ENCODE peak calls at places on chromosomes 16 and 17, in four cellular contexts. Z is endodermal cell, X is A549, R is PC-3. P is an unnamed sample.

GRCh38 chr17:30278032-30278431 is 13.7 kb downstream of the BLMH start:
- DNase-seq in Z (peak; percentile 77), X (peak; percentile 65), R (peak; percentile 9), P (peak; percentile 58)

GRCh38 chr17:35082073-35082657 is 18.7 kb upstream of the RFFL start:
- DNase-seq in Z (no peak), X (no peak), R (peak; percentile 89), P (no peak)

GRCh38 chr16:72467157-72467759 is 295.3 kb upstream of the PMFBP1 start:
- DNase-seq in Z (peak; percentile 55), X (peak; percentile 57), R (peak; percentile 54), P (no peak)

GRCh38 chr16:30787613-30788378 is 791 bp upstream of the ZNF629 start:
- DNase-seq in Z (peak; percentile 36), X (no peak), R (no peak), P (peak; percentile 22)

GRCh38 chr17:29840884-29841283 is 89.1 kb downstream of the SSH2 start:
- DNase-seq in Z (no peak), X (no peak), R (peak; percentile 20), P (no peak)

GRCh38 chr17:34435182-34435928 is 72.3 kb upstream of the CCL1 start:
- DNase-seq in Z (no peak), X (no peak), R (no peak), P (no peak)

GRCh38 chr16:48067388-48067787 is 88.4 kb downstream of the ABCC12 start:
- DNase-seq in Z (no peak), X (no peak), R (no peak), P (no peak)

GRCh38 chr17:35588196-35588920 is 1.2 kb downstream of the AP2B1 start:
- DNase-seq in Z (peak; percentile 56), X (peak; percentile 93), R (peak; percentile 93), P (no peak)

GRCh38 chr17:32487460-32488176 is 825 bp downstream of the CDK5R1 start:
- DNase-seq in Z (peak; percentile 80), X (peak; percentile 31), R (no peak), P (no peak)

GRCh38 chr17:17628388-17629008 is 37.0 kb upstream of the PEMT start:
- DNase-seq in Z (no peak), X (no peak), R (no peak), P (no peak)

GRCh38 chr16:80460004-80460403 is 80.8 kb upstream of the DYNLRB2 start:
- DNase-seq in Z (no peak), X (no peak), R (no peak), P (no peak)

GRCh38 chr17:57011482-57012015 is 33.6 kb downstream of the SCPEP1 start:
- DNase-seq in Z (peak; percentile 51), X (no peak), R (no peak), P (no peak)

GRCh38 chr17:35797918-35798317 is 2.5 kb upstream of the MMP28 start:
- DNase-seq in Z (no peak), X (no peak), R (no peak), P (no peak)

GRCh38 chr16:55501549-55502322 is 7.1 kb upstream of the LPCAT2 start:
- DNase-seq in Z (peak; percentile 83), X (no peak), R (peak; percentile 53), P (no peak)
- TF ChIP-seq CTCF in Z (peak; percentile 77), X (no peak), R (peak; percentile 10), P (no peak)

DNA sequence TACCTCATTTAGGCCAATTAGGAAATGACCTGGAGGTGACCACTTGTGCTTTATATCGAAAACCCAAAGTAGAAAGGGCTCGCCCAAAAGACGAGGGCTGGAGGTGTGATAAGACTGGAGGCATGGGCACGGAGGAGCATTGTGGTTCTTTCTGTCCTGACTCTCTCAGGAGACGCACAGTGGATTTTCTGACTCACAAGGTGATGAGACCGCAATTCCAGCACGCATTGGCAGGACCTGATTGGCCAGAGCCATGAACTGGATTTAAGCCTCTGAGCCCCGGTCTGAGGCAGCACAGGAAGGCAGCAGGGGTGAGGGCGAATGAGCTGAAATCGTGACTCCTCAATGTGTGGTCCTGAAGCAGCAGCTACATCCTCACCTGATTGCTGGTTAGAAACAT is 559.1 kb upstream of the SALL1 start:
- DNase-seq in Z (no peak), X (no peak), R (no peak), P (no peak)
- H3K4me1 ChIP-seq in Z (peaks cover 4% of the 10 kb centered on the region), X (no peaks in the 10 kb centered on the region), R (no peaks in the 10 kb centered on the region), P (no peaks in the 10 kb centered on the region)

GRCh38 chr17:77445030-77445907 is 304.5 kb downstream of the SEC14L1 start:
- DNase-seq in Z (no peak), X (no peak), R (no peak), P (no peak)
- H3K4me3 ChIP-seq in Z (no peak overlapping the region), X (no peak overlapping the region), R (no peak overlapping the region), P (no peak overlapping the region)

DNA sequence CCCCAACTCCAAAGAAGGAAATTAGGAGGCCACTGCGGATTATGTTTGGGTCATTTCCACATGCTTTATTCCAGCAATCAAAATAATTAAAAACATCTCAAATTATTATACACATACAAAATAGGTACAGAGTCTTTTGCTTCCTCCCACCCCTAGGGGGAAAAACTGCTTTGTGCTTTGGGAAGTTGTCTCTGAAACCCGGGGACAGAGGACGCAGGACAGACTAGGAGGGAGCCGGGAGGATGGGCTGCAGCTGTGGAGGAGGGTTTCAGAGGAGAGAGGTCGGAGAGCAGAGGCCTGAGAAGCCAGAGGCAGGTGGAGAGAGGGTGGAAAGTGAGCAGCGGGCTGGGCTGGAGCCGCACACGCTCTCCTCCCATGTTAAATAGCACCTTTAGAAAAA is 17.4 kb downstream of the COL1A1 start:
- DNase-seq in Z (peak; percentile 77), X (no peak), R (no peak), P (no peak)
- TF ChIP-seq CTCF in Z (peak; percentile 52), X (no peak), R (peak; percentile 23), P (no peak)

GRCh38 chr17:45046536-45047125 is 4.8 kb downstream of the DCAKD start:
- DNase-seq in Z (no peak), X (peak; percentile 53), R (peak; percentile 44), P (no peak)
- H3K4me1 ChIP-seq in Z (peaks cover 7% of the 10 kb centered on the region), X (peaks cover 35% of the 10 kb centered on the region), R (peaks cover 30% of the 10 kb centered on the region), P (peaks cover 11% of the 10 kb centered on the region)

DNA sequence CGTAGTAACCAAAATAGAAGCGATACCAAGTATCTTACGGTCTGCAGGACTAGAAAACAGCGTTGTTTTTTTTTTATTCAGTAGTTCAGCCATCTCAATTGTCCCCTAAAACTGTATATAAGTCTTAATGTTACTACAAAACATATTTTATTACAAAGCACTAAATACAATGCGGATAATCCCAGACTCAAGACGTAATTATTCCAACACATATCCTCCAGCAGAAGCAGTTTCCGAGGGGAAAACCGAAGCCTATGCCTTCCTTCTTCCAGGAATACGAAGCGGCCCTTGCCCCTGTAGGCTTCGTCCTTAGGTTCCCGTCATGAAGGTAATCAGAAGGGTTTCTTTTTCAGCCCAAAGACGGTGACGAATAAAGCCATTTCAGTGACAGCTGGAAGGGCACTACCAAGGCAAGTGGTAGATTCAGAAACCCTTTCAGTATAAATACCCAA is 2.3 kb downstream of the TMEM107 start:
- DNase-seq in Z (peak; percentile 81), X (peak; percentile 59), R (no peak), P (no peak)
- H3K4me3 ChIP-seq in Z (peak overlapping the region; percentile 81), X (peak overlapping the region; percentile 41), R (peak overlapping the region; percentile 65), P (peak overlapping the region; percentile 34)

GRCh38 chr16:1815461-1815860 is 11.2 kb downstream of the HAGH start:
- DNase-seq in Z (no peak), X (no peak), R (no peak), P (no peak)

GRCh38 chr16:1818204-1818872 is 8.3 kb downstream of the HAGH start:
- DNase-seq in Z (no peak), X (no peak), R (no peak), P (no peak)

GRCh38 chr16:1817716-1818115 is 8.9 kb downstream of the HAGH start:
- DNase-seq in Z (no peak), X (no peak), R (no peak), P (no peak)

GRCh38 chr16:1817276-1817589 is 9.4 kb downstream of the HAGH start:
- DNase-seq in Z (no peak), X (no peak), R (no peak), P (no peak)

GRCh38 chr16:1816396-1817275 is 10.0 kb downstream of the HAGH start:
- DNase-seq in Z (peak; percentile 10), X (no peak), R (no peak), P (no peak)
- TF ChIP-seq CTCF in Z (no peak), X (no peak), R (no peak), P (no peak)

GRCh38 chr17:50913120-50913519 is 47.0 kb upstream of the TOB1 start:
- DNase-seq in Z (no peak), X (no peak), R (no peak), P (no peak)
- H3K4me1 ChIP-seq in Z (peaks cover 6% of the 10 kb centered on the region), X (peaks cover 33% of the 10 kb centered on the region), R (peaks cover 6% of the 10 kb centered on the region), P (peaks cover 45% of the 10 kb centered on the region)

DNA sequence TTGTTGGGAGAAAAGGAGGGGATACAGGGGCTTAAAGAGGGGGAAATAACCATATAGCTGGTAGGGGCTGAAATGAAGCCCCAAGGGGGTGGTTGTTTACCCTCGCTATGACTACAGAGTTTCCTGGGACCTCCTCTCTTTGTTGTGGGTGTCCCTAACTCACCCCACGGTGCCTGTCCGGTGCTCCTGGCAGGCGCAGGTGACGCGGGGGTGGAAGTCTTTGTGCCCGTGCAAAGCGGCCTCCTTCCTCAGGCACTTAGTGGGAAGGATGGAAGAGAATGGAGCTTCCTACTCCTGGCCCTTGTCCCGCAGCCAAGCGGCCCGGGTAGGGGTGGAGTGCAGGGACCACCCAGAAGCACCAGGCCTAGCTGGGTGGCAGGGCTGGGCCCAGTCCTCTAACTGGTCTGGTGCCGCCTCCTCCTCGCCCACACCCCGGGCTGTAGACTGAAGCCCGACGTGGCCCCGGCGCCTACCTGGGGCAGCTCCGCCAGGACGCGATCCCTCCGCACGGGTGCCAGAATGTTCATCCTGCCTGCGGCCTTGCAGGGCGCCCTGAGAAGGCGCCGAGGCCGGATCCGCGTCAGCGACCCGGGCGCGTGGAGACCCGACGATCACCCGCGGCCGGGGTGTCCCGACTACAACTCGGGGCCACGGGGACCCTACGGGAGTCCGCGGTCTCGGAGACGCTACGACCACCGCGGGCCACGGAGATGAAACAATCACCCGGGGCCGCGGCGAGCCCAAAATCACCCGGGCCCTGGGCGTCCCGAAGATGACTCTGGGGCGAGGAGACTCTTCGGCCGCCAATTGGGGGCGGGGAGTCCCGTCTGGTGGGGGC is 709 bp downstream of the RAB34 start:
- DNase-seq in Z (peak; percentile 79), X (peak; percentile 55), R (peak; percentile 22), P (no peak)
- H3K4me3 ChIP-seq in Z (peak overlapping the region; percentile 97), X (peak overlapping the region; percentile 77), R (peak overlapping the region; percentile 93), P (no peak overlapping the region)